ENCODE peak calls at places on chromosomes 16 and 17, in four cellular contexts. F is activated CD8-positive, alpha-beta memory T cell treated with anti-CD3 and anti-CD28 coated beads for 24 hours; Z is HFFc6; H is memory B cell. J is an unnamed sample.

GRCh38 chr16:54241525-54241924 is 45.1 kb downstream of the IRX3 start:
- DNase-seq in F (no peak), Z (no peak), H (no peak), J (no peak)

GRCh38 chr16:28524544-28525179 is 14.1 kb downstream of the NUPR1 start:
- DNase-seq in F (no peak), Z (no peak), H (no peak), J (no peak)

GRCh38 chr16:11016993-11017392 is 72.6 kb downstream of the CLEC16A start:
- DNase-seq in F (peak), Z (peak), H (no peak), J (no peak)

GRCh38 chr17:39666601-39667261 is 1.5 kb upstream of the PNMT start:
- DNase-seq in F (no peak), Z (no peak), H (no peak), J (no peak)

GRCh38 chr17:68733241-68734176 is 132.3 kb upstream of the FAM20A start:
- DNase-seq in F (no peak), Z (no peak), H (no peak), J (no peak)

GRCh38 chr16:50303605-50304466 is 37.5 kb downstream of the ADCY7 start:
- DNase-seq in F (peak), Z (no peak), H (no peak), J (no peak)

GRCh38 chr17:4788807-4789700 is at the start of gene GLTPD2:
- DNase-seq in F (no peak), Z (no peak), H (no peak), J (peak)

GRCh38 chr16:70715113-70715711 is 29.4 kb upstream of the MTSS2 start:
- DNase-seq in F (no peak), Z (peak), H (no peak), J (no peak)

GRCh38 chr17:76696763-76697701 is 13.7 kb downstream of the MXRA7 start:
- DNase-seq in F (no peak), Z (no peak), H (no peak), J (no peak)

GRCh38 chr16:21628772-21629171 is 23.6 kb downstream of the IGSF6 start:
- DNase-seq in F (no peak), Z (peak), H (no peak), J (no peak)

GRCh38 chr17:61309857-61310256 is 89.8 kb upstream of the TBX2 start:
- DNase-seq in F (no peak), Z (peak), H (no peak), J (no peak)

GRCh38 chr17:49696233-49696761 is 11.5 kb downstream of the SLC35B1 start:
- DNase-seq in F (peak), Z (no peak), H (no peak), J (no peak)

GRCh38 chr16:65283238-65283651 is 161.4 kb upstream of the CDH11 start:
- DNase-seq in F (no peak), Z (no peak), H (no peak), J (no peak)

GRCh38 chr17:37492167-37492566 is 2.5 kb downstream of the DUSP14 start:
- DNase-seq in F (no peak), Z (no peak), H (no peak), J (no peak)

GRCh38 chr16:15775663-15776304 is 81.0 kb downstream of the MYH11 start:
- DNase-seq in F (no peak), Z (peak), H (no peak), J (no peak)

GRCh38 chr17:57544834-57545463 is 200.2 kb downstream of the CCDC182 start:
- DNase-seq in F (no peak), Z (no peak), H (no peak), J (no peak)

GRCh38 chr16:1125471-1125870 is 27.4 kb upstream of the CACNA1H start:
- DNase-seq in F (no peak), Z (peak), H (no peak), J (no peak)

GRCh38 chr16:12901597-12902436 is at the start of gene SHISA9:
- DNase-seq in F (no peak), Z (no peak), H (no peak), J (peak)

GRCh38 chr16:35148748-35149147 is 1689.3 kb downstream of the TP53TG3F start:
- DNase-seq in F (no peak), Z (no peak), H (no peak), J (no peak)

GRCh38 chr17:80737106-80738019 is 192.7 kb downstream of the RPTOR start:
- DNase-seq in F (no peak), Z (no peak), H (peak), J (no peak)

J was measured in progenitor cell of endocrine pancreas.